ENCODE peak calls at places on chromosome 9, in ten cellular contexts. One of them, this sample, is unnamed.

GRCh38 chr9:71619926-71620325 is 148.4 kb downstream of the CEMIP2 start:
- DNase-seq in amygdala: no peak
- DNase-seq in frontal cortex: no peak
- DNase-seq in epithelial cell of prostate: no peak
- DNase-seq in KG1: no peak
- DNase-seq in HuH-7: no peak
- DNase-seq in NCI-H510A treated with DMSO at 0.1 percent for 48 hours: no peak
- DNase-seq in endothelial cell: no peak
- DNase-seq in NCI-H774: no peak
- DNase-seq in neural progenitor cell: no peak
- DNase-seq in this sample: no peak

GRCh38 chr9:132008184-132008781 is 71.4 kb downstream of the MED27 start:
- DNase-seq in NCI-H510A treated with DMSO at 0.1 percent for 48 hours: no peak
- DNase-seq in HuH-7: no peak
- DNase-seq in endothelial cell: no peak
- DNase-seq in neural progenitor cell: no peak
- DNase-seq in epithelial cell of prostate: no peak
- DNase-seq in NCI-H774: no peak
- DNase-seq in frontal cortex: no peak
- DNase-seq in amygdala: no peak
- DNase-seq in KG1: no peak
- DNase-seq in this sample: peak; percentile 52

GRCh38 chr9:136151214-136151804 is 32.6 kb upstream of the TMEM250 start:
- DNase-seq in HuH-7: no peak
- DNase-seq in endothelial cell: no peak
- DNase-seq in KG1: no peak
- DNase-seq in frontal cortex: no peak
- DNase-seq in epithelial cell of prostate: no peak
- DNase-seq in NCI-H510A treated with DMSO at 0.1 percent for 48 hours: no peak
- DNase-seq in amygdala: no peak
- DNase-seq in neural progenitor cell: peak; percentile 54
- DNase-seq in NCI-H774: no peak
- DNase-seq in this sample: no peak

GRCh38 chr9:78543353-78543752 is 246.4 kb downstream of the PSAT1 start:
- DNase-seq in NCI-H774: no peak
- DNase-seq in HuH-7: no peak
- DNase-seq in frontal cortex: no peak
- DNase-seq in KG1: no peak
- DNase-seq in neural progenitor cell: peak; percentile 41
- DNase-seq in amygdala: no peak
- DNase-seq in NCI-H510A treated with DMSO at 0.1 percent for 48 hours: no peak
- DNase-seq in epithelial cell of prostate: no peak
- DNase-seq in endothelial cell: no peak
- DNase-seq in this sample: no peak

GRCh38 chr9:35335164-35335563 is 154.7 kb upstream of the RUSC2 start:
- DNase-seq in amygdala: no peak
- DNase-seq in epithelial cell of prostate: no peak
- DNase-seq in frontal cortex: no peak
- DNase-seq in endothelial cell: no peak
- DNase-seq in NCI-H510A treated with DMSO at 0.1 percent for 48 hours: no peak
- DNase-seq in NCI-H774: no peak
- DNase-seq in neural progenitor cell: no peak
- DNase-seq in HuH-7: no peak
- DNase-seq in KG1: no peak
- DNase-seq in this sample: peak; percentile 16

GRCh38 chr9:128819716-128820664 is 1.7 kb downstream of the ENDOG start:
- DNase-seq in endothelial cell: no peak
- DNase-seq in amygdala: peak; percentile 15
- DNase-seq in HuH-7: no peak
- DNase-seq in KG1: no peak
- DNase-seq in neural progenitor cell: peak; percentile 25
- DNase-seq in NCI-H510A treated with DMSO at 0.1 percent for 48 hours: peak; percentile 79
- DNase-seq in frontal cortex: no peak
- DNase-seq in epithelial cell of prostate: no peak
- DNase-seq in NCI-H774: no peak
- DNase-seq in this sample: no peak

GRCh38 chr9:93060746-93061259 is 2.3 kb downstream of the SUSD3 start:
- DNase-seq in endothelial cell: no peak
- DNase-seq in epithelial cell of prostate: no peak
- DNase-seq in NCI-H774: no peak
- DNase-seq in frontal cortex: no peak
- DNase-seq in HuH-7: no peak
- DNase-seq in amygdala: no peak
- DNase-seq in neural progenitor cell: no peak
- DNase-seq in NCI-H510A treated with DMSO at 0.1 percent for 48 hours: no peak
- DNase-seq in KG1: no peak
- DNase-seq in this sample: peak; percentile 43

GRCh38 chr9:37163299-37163698 is 42.9 kb downstream of the ZCCHC7 start:
- DNase-seq in neural progenitor cell: no peak
- DNase-seq in NCI-H774: no peak
- DNase-seq in HuH-7: no peak
- DNase-seq in amygdala: no peak
- DNase-seq in frontal cortex: no peak
- DNase-seq in NCI-H510A treated with DMSO at 0.1 percent for 48 hours: no peak
- DNase-seq in endothelial cell: no peak
- DNase-seq in KG1: no peak
- DNase-seq in epithelial cell of prostate: no peak
- DNase-seq in this sample: no peak

This sample was measured in astrocyte.